ENCODE peak calls at places on chromosome 4, in eight cellular contexts. K, X, P, D, T, U, L and N are unnamed samples.

GRCh38 chr4:9999956-10000551 is 21.2 kb downstream of the SLC2A9 start:
- DNase-seq in L (no peak), U (no peak), D (no peak), T (no peak), P (no peak), K (no peak), X (no peak), N (no peak)

GRCh38 chr4:41598580-41598979 is 60.6 kb downstream of the LIMCH1 start:
- DNase-seq in P (no peak), T (no peak), X (no peak), K (no peak), U (no peak), D (no peak), L (no peak), N (no peak)

GRCh38 chr4:8912089-8912455 is 40.4 kb upstream of the HMX1 start:
- DNase-seq in X (peak), L (no peak), P (no peak), T (no peak), U (no peak), D (peak), K (no peak), N (no peak)

GRCh38 chr4:108466936-108467902 is 153.2 kb upstream of the RPL34 start:
- DNase-seq in L (no peak), D (no peak), P (no peak), K (peak), T (no peak), X (no peak), U (no peak), N (no peak)

GRCh38 chr4:78002260-78002659 is 54.9 kb upstream of the FRAS1 start:
- DNase-seq in P (no peak), L (no peak), K (no peak), X (no peak), U (no peak), D (no peak), T (no peak), N (no peak)

GRCh38 chr4:5796976-5797375 is 86.0 kb downstream of the EVC start:
- DNase-seq in K (no peak), U (no peak), D (no peak), L (no peak), T (no peak), P (no peak), X (no peak), N (no peak)

GRCh38 chr4:23323436-23323835 is 566.4 kb downstream of the PPARGC1A start:
- DNase-seq in K (no peak), U (no peak), D (no peak), L (no peak), X (no peak), T (no peak), P (no peak), N (no peak)

GRCh38 chr4:183905593-183906485 is 732 bp downstream of the STOX2 start:
- DNase-seq in D (no peak), T (peak), U (no peak), P (no peak), L (no peak), X (peak), K (peak), N (no peak)

GRCh38 chr4:20422398-20422797 is 170.7 kb downstream of the SLIT2 start:
- DNase-seq in T (no peak), L (no peak), K (no peak), X (peak), U (no peak), D (no peak), P (peak), N (peak)

GRCh38 chr4:38387348-38387747 is 276.7 kb upstream of the KLF3 start:
- DNase-seq in U (no peak), P (no peak), D (no peak), L (no peak), K (no peak), X (peak), T (peak), N (no peak)

GRCh38 chr4:154332681-154333421 is 158.7 kb downstream of the DCHS2 start:
- DNase-seq in U (peak), K (no peak), T (peak), P (peak), L (no peak), X (no peak), D (peak), N (no peak)

GRCh38 chr4:109303141-109303499 is 662 bp upstream of the COL25A1 start:
- DNase-seq in U (no peak), K (no peak), L (no peak), X (no peak), T (no peak), D (no peak), P (no peak), N (no peak)

GRCh38 chr4:77994194-77994721 is 62.9 kb upstream of the FRAS1 start:
- DNase-seq in X (no peak), K (no peak), T (no peak), L (no peak), U (no peak), P (no peak), D (no peak), N (no peak)

GRCh38 chr4:24625091-24625490 is 40.7 kb upstream of the DHX15 start:
- DNase-seq in U (no peak), P (no peak), K (no peak), D (no peak), L (no peak), X (no peak), T (no peak), N (no peak)

GRCh38 chr4:175536852-175537453 is 275.1 kb downstream of the GPM6A start:
- DNase-seq in K (peak), D (no peak), U (no peak), P (peak), X (no peak), T (no peak), L (no peak), N (peak)

GRCh38 chr4:60865238-60865637 is 334.9 kb upstream of the ADGRL3 start:
- DNase-seq in X (no peak), K (no peak), L (no peak), T (no peak), P (no peak), D (no peak), U (no peak), N (peak)

GRCh38 chr4:2981256-2981804 is 18.0 kb downstream of the GRK4 start:
- DNase-seq in K (no peak), X (no peak), P (no peak), L (no peak), D (no peak), U (no peak), T (no peak), N (no peak)

GRCh38 chr4:20313237-20314030 is 61.7 kb downstream of the SLIT2 start:
- DNase-seq in X (no peak), K (no peak), L (no peak), D (no peak), T (no peak), P (no peak), U (no peak), N (no peak)

GRCh38 chr4:19455196-19455595 is 796.5 kb upstream of the SLIT2 start:
- DNase-seq in P (no peak), K (no peak), L (no peak), D (no peak), U (no peak), X (no peak), T (no peak), N (peak)

GRCh38 chr4:155722816-155723499 is 35.9 kb upstream of the GUCY1B1 start:
- DNase-seq in T (no peak), L (no peak), D (no peak), U (no peak), X (no peak), K (no peak), P (no peak), N (no peak)

GRCh38 chr4:165248102-165248501 is 40.7 kb downstream of the KLHL2 start:
- DNase-seq in U (no peak), X (no peak), L (no peak), D (no peak), P (peak), K (no peak), T (no peak), N (no peak)

GRCh38 chr4:16289872-16290554 is 63.7 kb upstream of the TAPT1 start:
- DNase-seq in L (no peak), T (no peak), U (no peak), P (peak), K (no peak), D (no peak), X (no peak), N (no peak)

GRCh38 chr4:47525154-47525819 is 40.2 kb downstream of the ATP10D start:
- DNase-seq in L (no peak), P (no peak), T (no peak), D (no peak), K (peak), U (no peak), X (no peak), N (no peak)

GRCh38 chr4:86256086-86256485 is 103.8 kb downstream of the MAPK10 start:
- DNase-seq in K (no peak), P (no peak), X (no peak), D (no peak), T (no peak), U (no peak), L (no peak), N (no peak)

GRCh38 chr4:183832776-183833450 is 72.2 kb upstream of the STOX2 start:
- DNase-seq in L (no peak), D (no peak), T (no peak), K (no peak), U (no peak), X (no peak), P (no peak), N (no peak)

GRCh38 chr4:142778908-142779307 is 67.2 kb downstream of the INPP4B start:
- DNase-seq in K (no peak), T (no peak), D (no peak), L (no peak), X (no peak), U (no peak), P (no peak), N (no peak)

GRCh38 chr4:90281956-90282355 is 154.8 kb downstream of the CCSER1 start:
- DNase-seq in D (no peak), L (no peak), P (no peak), X (no peak), U (no peak), T (no peak), K (no peak), N (no peak)

GRCh38 chr4:89751416-89751815 is 85.5 kb downstream of the SNCA start:
- DNase-seq in K (no peak), X (no peak), T (no peak), P (no peak), L (no peak), D (no peak), U (no peak), N (no peak)

GRCh38 chr4:88814043-88814617 is 116.5 kb upstream of the NAP1L5 start:
- DNase-seq in D (no peak), U (no peak), P (no peak), L (no peak), X (peak), T (no peak), K (no peak), N (no peak)

GRCh38 chr4:182338731-182339130 is 95.5 kb downstream of the TENM3 start:
- DNase-seq in X (no peak), L (no peak), U (no peak), P (no peak), K (no peak), D (no peak), T (no peak), N (no peak)

GRCh38 chr4:101252721-101253120 is 94.6 kb downstream of the PPP3CA start:
- DNase-seq in X (no peak), L (no peak), T (no peak), K (no peak), P (no peak), D (no peak), U (no peak), N (no peak)

GRCh38 chr4:153241970-153242847 is 38.0 kb downstream of the TRIM2 start:
- DNase-seq in X (no peak), K (no peak), T (no peak), L (no peak), U (no peak), D (no peak), P (no peak), N (no peak)

GRCh38 chr4:49032440-49033161 is 46.5 kb downstream of the CWH43 start:
- DNase-seq in P (peak), D (no peak), X (no peak), T (no peak), L (no peak), K (no peak), U (no peak), N (no peak)